ENCODE peak calls at places on chromosome 21, in nine cellular contexts. O, I, K, Q, D, Y, J, U and X are unnamed samples.

GRCh38 chr21:25107708-25108107 is 499.6 kb downstream of the MRPL39 start:
- DNase-seq in U (no peak), D (no peak), O (no peak), K (peak; percentile 88), I (no peak), Y (no peak), Q (peak; percentile 62), J (no peak), X (no peak)

GRCh38 chr21:30942192-30942591 is 60.8 kb upstream of the KRTAP11-1 start:
- DNase-seq in K (no peak), O (no peak), U (no peak), J (no peak), Y (no peak), D (no peak), I (no peak), Q (no peak), X (no peak)

GRCh38 chr21:18467715-18468114 is 64.1 kb upstream of the TMPRSS15 start:
- DNase-seq in U (no peak), O (no peak), Y (no peak), Q (no peak), I (no peak), D (no peak), K (no peak), J (no peak), X (no peak)

GRCh38 chr21:18340387-18340942 is 63.1 kb downstream of the TMPRSS15 start:
- DNase-seq in I (no peak), O (no peak), J (no peak), D (no peak), K (no peak), Y (no peak), Q (no peak), U (no peak), X (no peak)

GRCh38 chr21:33473344-33473743 is 6.4 kb downstream of the TMEM50B start:
- DNase-seq in I (no peak), D (no peak), Q (no peak), Y (no peak), K (no peak), O (no peak), U (no peak), J (no peak), X (no peak)

GRCh38 chr21:26167593-26167992 is 3.0 kb downstream of the APP start:
- DNase-seq in Y (no peak), I (no peak), Q (no peak), J (no peak), O (no peak), U (no peak), K (no peak), D (no peak), X (no peak)

GRCh38 chr21:27045281-27045985 is 78.5 kb upstream of the ADAMTS5 start:
- DNase-seq in O (no peak), D (no peak), Y (no peak), Q (no peak), J (no peak), K (no peak), I (no peak), U (no peak), X (no peak)

GRCh38 chr21:26597023-26597422 is 23.9 kb upstream of the CYYR1 start:
- DNase-seq in J (no peak), K (no peak), U (no peak), O (no peak), Q (no peak), Y (no peak), I (no peak), D (no peak), X (no peak)

GRCh38 chr21:33362044-33362555 is 37.3 kb downstream of the IFNAR1 start:
- DNase-seq in Y (no peak), J (no peak), U (no peak), I (peak; percentile 78), K (no peak), O (no peak), D (peak; percentile 50), Q (no peak), X (no peak)

GRCh38 chr21:16194851-16195251 is 465.1 kb downstream of the USP25 start:
- DNase-seq in Y (no peak), I (no peak), O (peak; percentile 17), U (no peak), D (no peak), Q (peak; percentile 43), K (no peak), J (no peak), X (no peak)

GRCh38 chr21:16156841-16157240 is 427.1 kb downstream of the USP25 start:
- DNase-seq in O (no peak), I (no peak), K (no peak), J (no peak), Y (no peak), U (no peak), D (no peak), Q (no peak), X (no peak)

GRCh38 chr21:34072145-34073031 is 990 bp upstream of the MRPS6 start:
- DNase-seq in Q (no peak), U (no peak), Y (no peak), J (no peak), I (no peak), K (no peak), O (no peak), D (peak; percentile 50), X (no peak)

GRCh38 chr21:24023936-24024335 is 1583.3 kb downstream of the MRPL39 start:
- DNase-seq in U (no peak), D (no peak), Q (no peak), K (no peak), O (no peak), Y (no peak), J (no peak), I (no peak), X (no peak)

GRCh38 chr21:18991846-18992245 is 588.3 kb upstream of the TMPRSS15 start:
- DNase-seq in I (no peak), D (no peak), U (no peak), J (no peak), O (no peak), Y (no peak), Q (no peak), K (no peak), X (no peak)

GRCh38 chr21:14995695-14996490 is 68.9 kb downstream of the NRIP1 start:
- DNase-seq in O (no peak), I (no peak), U (no peak), Q (no peak), K (no peak), J (no peak), D (no peak), Y (no peak), X (no peak)

GRCh38 chr21:26404288-26404687 is 168.8 kb downstream of the CYYR1 start:
- DNase-seq in J (no peak), I (no peak), O (no peak), Y (no peak), U (no peak), K (no peak), Q (no peak), D (no peak), X (no peak)

GRCh38 chr21:38042246-38042645 is 126.0 kb upstream of the KCNJ6 start:
- DNase-seq in U (no peak), O (no peak), Q (no peak), J (no peak), Y (no peak), K (peak; percentile 85), D (no peak), I (no peak), X (no peak)

GRCh38 chr21:38037416-38037815 is 121.2 kb upstream of the KCNJ6 start:
- DNase-seq in K (peak; percentile 54), D (no peak), Q (no peak), U (no peak), J (no peak), Y (no peak), O (no peak), I (no peak), X (no peak)

GRCh38 chr21:38041493-38041892 is 125.2 kb upstream of the KCNJ6 start:
- DNase-seq in K (no peak), I (no peak), Q (no peak), J (no peak), D (no peak), O (no peak), U (no peak), Y (no peak), X (no peak)

GRCh38 chr21:38039841-38040240 is 123.6 kb upstream of the KCNJ6 start:
- DNase-seq in I (no peak), O (no peak), J (no peak), Q (no peak), D (no peak), Y (no peak), K (no peak), U (no peak), X (no peak)

DNA sequence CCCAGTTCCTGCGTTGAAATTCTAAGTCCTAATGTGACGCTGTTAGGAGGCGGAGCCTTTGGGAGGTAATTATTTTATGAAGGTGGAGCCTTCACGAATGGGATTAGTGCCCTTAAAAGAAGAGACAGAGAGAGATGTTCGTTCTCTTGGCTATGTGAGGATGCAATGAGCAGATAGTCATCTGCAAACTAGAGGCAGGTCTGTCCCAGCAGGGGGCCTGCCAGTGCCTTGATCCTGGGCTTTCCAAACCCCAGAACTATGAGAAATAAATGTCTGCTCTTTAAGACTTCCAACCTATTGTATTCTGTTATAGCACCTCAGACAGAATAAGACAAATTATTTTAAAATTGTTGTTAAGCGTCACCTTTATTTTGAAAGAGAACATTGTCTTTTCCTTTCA is 123.1 kb upstream of the KCNJ6 start:
- DNase-seq in I (no peak), O (no peak), Y (no peak), D (no peak), U (no peak), K (no peak), Q (no peak), J (no peak), X (no peak)
- TF ChIP-seq CTCF in I (no peak), O (no peak), Y (no peak), D (no peak), U (no peak), K (no peak), Q (no peak), J (no peak), X (no peak)

GRCh38 chr21:45509566-45510465 is 32.4 kb downstream of the SLC19A1 start:
- DNase-seq in J (no peak), Y (no peak), K (no peak), D (no peak), U (no peak), Q (no peak), O (no peak), I (peak; percentile 76), X (peak; percentile 25)
- TF ChIP-seq CTCF in J (no peak), Y (peak; percentile 22), K (no peak), D (no peak), U (no peak), Q (peak; percentile 30), O (peak; percentile 36), I (peak; percentile 66), X (peak; percentile 39)

DNA sequence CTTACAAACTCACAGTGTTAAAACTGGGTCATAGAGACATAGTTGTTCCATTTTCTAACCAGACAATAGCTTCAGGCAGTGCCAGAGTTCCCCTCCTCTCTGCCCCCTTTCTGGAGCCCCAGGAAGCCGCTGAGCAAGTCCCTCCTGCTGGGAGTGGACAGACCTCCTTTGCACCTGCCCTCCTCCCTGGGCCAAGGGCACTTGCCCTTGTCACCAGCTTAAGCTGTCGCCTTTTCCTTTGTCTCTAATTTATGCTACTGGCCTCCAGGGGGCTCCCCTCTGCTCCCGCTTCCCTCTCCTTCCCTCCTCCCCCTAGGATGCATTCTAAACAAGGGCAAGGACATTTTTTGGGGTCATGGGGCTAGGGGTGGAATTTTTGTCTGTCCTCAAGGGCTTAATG is 182.4 kb downstream of the MIS18A start:
- DNase-seq in J (no peak), Y (peak; percentile 42), I (peak; percentile 85), K (no peak), D (no peak), O (peak; percentile 13), U (no peak), Q (no peak), X (no peak)
- TF ChIP-seq CTCF in J (no peak), Y (peak; percentile 51), I (peak; percentile 85), K (peak; percentile 15), D (no peak), O (peak; percentile 50), U (no peak), Q (peak; percentile 51), X (peak; percentile 40)

GRCh38 chr21:41411449-41412089 is 14.5 kb upstream of the MX1 start:
- DNase-seq in Q (no peak), K (no peak), J (no peak), O (peak; percentile 9), D (peak; percentile 74), I (peak; percentile 62), U (no peak), Y (no peak), X (no peak)
- TF ChIP-seq CTCF in Q (peak; percentile 38), K (peak; percentile 21), J (peak; percentile 21), O (peak; percentile 32), D (no peak), I (peak; percentile 50), U (no peak), Y (no peak), X (no peak)